ENCODE peak calls at places on chromosomes 7 and 10, in five cellular contexts. H is CD4-positive, CD25-positive, alpha-beta regulatory T cell; A is breast epithelium; Q is psoas muscle; Y is colonic mucosa. E is an unnamed sample.

GRCh38 chr7:134320201-134320600 is 3.5 kb upstream of the SLC35B4 start:
- DNase-seq in H (no peak), A (no peak), Y (no peak), Q (no peak), E (no peak)

GRCh38 chr7:79410345-79410744 is 43.1 kb downstream of the MAGI2 start:
- DNase-seq in Y (no peak), H (no peak), A (no peak), Q (no peak), E (no peak)

GRCh38 chr10:19819419-19820033 is 3.3 kb downstream of the PLXDC2 start:
- DNase-seq in H (peak; percentile 14), Y (peak; percentile 71), Q (no peak), A (no peak), E (no peak)

GRCh38 chr10:44975487-44976331 is 2.9 kb downstream of the DEPP1 start:
- DNase-seq in Q (no peak), H (no peak), Y (no peak), A (peak; percentile 76), E (peak; percentile 63)

GRCh38 chr10:75049316-75050285 is 61.9 kb upstream of the SAMD8 start:
- DNase-seq in A (no peak), Y (no peak), Q (no peak), H (no peak), E (no peak)

GRCh38 chr7:134462337-134462925 is 3.5 kb upstream of the AKR1B1 start:
- DNase-seq in A (no peak), Q (no peak), Y (no peak), H (no peak), E (no peak)

GRCh38 chr10:70649526-70649925 is 22.8 kb upstream of the ADAMTS14 start:
- DNase-seq in Y (no peak), H (no peak), Q (no peak), A (no peak), E (no peak)

GRCh38 chr7:98998821-98999725 is 120.7 kb downstream of the TRRAP start:
- DNase-seq in A (peak; percentile 11), H (no peak), Y (no peak), Q (no peak), E (no peak)

GRCh38 chr10:86684305-86684704 is 16.0 kb downstream of the LDB3 start:
- DNase-seq in Y (no peak), Q (peak; percentile 75), H (no peak), A (no peak), E (no peak)

GRCh38 chr7:42221304-42221703 is 15.7 kb downstream of the GLI3 start:
- DNase-seq in Y (no peak), H (no peak), A (no peak), Q (no peak), E (no peak)

GRCh38 chr7:151363182-151363581 is 21.6 kb downstream of the NUB1 start:
- DNase-seq in A (no peak), Y (no peak), Q (no peak), H (no peak), E (no peak)

GRCh38 chr10:24866615-24867583 is 85.5 kb downstream of the PRTFDC1 start:
- DNase-seq in A (peak; percentile 46), Y (peak; percentile 52), Q (peak; percentile 47), H (no peak), E (peak; percentile 32)

GRCh38 chr7:43872401-43873165 is 3.3 kb upstream of the MRPS24 start:
- DNase-seq in Y (peak; percentile 46), A (peak; percentile 26), Q (peak; percentile 57), H (no peak), E (no peak)

GRCh38 chr10:123385508-123385907 is 231.3 kb downstream of the BUB3 start:
- DNase-seq in Y (no peak), H (no peak), A (no peak), Q (no peak), E (no peak)
- H3K9me3 ChIP-seq in Y (no peaks in the 10 kb centered on the region), H (peaks cover 3% of the 10 kb centered on the region), A (peaks cover 17% of the 10 kb centered on the region), Q (no peaks in the 10 kb centered on the region), E (peaks cover 2% of the 10 kb centered on the region)

GRCh38 chr7:28981282-28981555 is 23.1 kb upstream of the TRIL start:
- DNase-seq in Q (no peak), A (no peak), Y (no peak), H (no peak), E (no peak)

GRCh38 chr7:28980504-28981281 is 22.6 kb upstream of the TRIL start:
- DNase-seq in Q (no peak), A (no peak), H (no peak), Y (no peak), E (no peak)

GRCh38 chr7:28975987-28976386 is 17.9 kb upstream of the TRIL start:
- DNase-seq in Y (no peak), A (no peak), H (no peak), Q (no peak), E (no peak)

GRCh38 chr7:28979791-28980190 is 21.7 kb upstream of the TRIL start:
- DNase-seq in H (no peak), Y (no peak), Q (peak; percentile 35), A (no peak), E (no peak)

GRCh38 chr7:28977881-28978280 is 19.8 kb upstream of the TRIL start:
- DNase-seq in A (no peak), Q (no peak), H (no peak), Y (no peak), E (no peak)
- H3K9me3 ChIP-seq in A (no peaks in the 10 kb centered on the region), Q (peaks cover 10% of the 10 kb centered on the region), H (no peaks in the 10 kb centered on the region), Y (no peaks in the 10 kb centered on the region), E (no peaks in the 10 kb centered on the region)

GRCh38 chr7:4174884-4175283 is 507.2 kb upstream of the FOXK1 start:
- DNase-seq in A (no peak), H (no peak), Y (no peak), Q (no peak), E (no peak)
- H3K9me3 ChIP-seq in A (no peaks in the 10 kb centered on the region), H (no peaks in the 10 kb centered on the region), Y (no peaks in the 10 kb centered on the region), Q (no peaks in the 10 kb centered on the region), E (no peaks in the 10 kb centered on the region)

DNA sequence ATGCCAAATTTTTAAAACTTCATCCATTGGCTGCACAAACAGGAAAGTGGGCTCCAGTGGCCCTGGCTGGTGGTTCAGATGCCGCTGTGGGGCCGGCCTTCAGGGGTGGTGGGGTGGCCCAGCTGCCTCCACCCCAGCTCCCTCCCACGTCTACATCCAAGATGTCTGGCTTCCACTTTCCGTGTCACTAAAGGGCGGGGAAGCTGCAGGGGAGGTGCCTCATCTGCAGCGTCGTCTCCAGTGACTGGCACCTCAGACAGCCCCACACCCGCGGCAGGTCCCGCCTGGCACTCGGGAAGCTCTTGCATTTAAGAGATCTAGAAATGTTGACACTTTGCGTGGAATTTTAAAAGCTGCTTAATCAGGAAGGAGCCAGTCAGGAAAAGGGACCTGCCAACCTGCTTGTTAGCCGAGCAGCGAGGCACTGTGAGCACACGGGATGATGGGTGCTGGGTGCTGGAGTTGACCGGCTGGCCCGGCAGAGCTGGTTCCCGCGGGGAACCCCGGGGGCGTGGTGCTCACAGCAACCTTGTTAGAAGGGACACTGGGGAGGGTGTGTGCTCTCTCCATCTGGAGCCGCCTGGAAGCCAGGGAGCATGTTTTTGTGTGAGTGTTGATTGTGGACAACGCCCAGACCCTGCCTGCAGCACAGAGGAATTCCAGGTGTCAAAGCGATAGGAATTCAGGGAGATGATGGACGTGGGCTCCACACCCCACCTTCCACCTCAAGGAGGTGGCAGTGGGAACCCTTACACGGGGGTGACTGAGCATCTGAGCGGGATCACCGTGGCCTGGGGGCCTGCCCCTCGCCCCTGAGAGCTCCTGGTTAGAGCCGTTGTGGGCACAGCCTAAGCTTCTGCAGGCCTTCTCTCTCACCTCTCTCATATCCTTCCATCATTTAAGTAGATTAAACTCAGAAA is 320.5 kb downstream of the PTPRN2 start:
- DNase-seq in Y (peak; percentile 71), A (no peak), H (no peak), Q (no peak), E (no peak)
- H3K9me3 ChIP-seq in Y (no peaks in the 10 kb centered on the region), A (no peaks in the 10 kb centered on the region), H (no peaks in the 10 kb centered on the region), Q (no peaks in the 10 kb centered on the region), E (peaks cover 3% of the 10 kb centered on the region)

GRCh38 chr7:158443014-158443687 is 144.5 kb downstream of the PTPRN2 start:
- DNase-seq in Y (no peak), Q (no peak), A (no peak), H (no peak), E (no peak)

GRCh38 chr7:158444501-158445420 is 142.9 kb downstream of the PTPRN2 start:
- DNase-seq in H (no peak), Y (no peak), A (no peak), Q (no peak), E (no peak)

GRCh38 chr7:158442260-158442659 is 145.4 kb downstream of the PTPRN2 start:
- DNase-seq in H (peak; percentile 1), Q (no peak), Y (no peak), A (no peak), E (no peak)

GRCh38 chr7:158445421-158446175 is 142.0 kb downstream of the PTPRN2 start:
- DNase-seq in Q (no peak), H (no peak), A (no peak), Y (no peak), E (no peak)

GRCh38 chr7:158443688-158444483 is 143.7 kb downstream of the PTPRN2 start:
- DNase-seq in A (no peak), H (no peak), Y (no peak), Q (no peak), E (no peak)
- H3K9me3 ChIP-seq in A (no peaks in the 10 kb centered on the region), H (no peaks in the 10 kb centered on the region), Y (no peaks in the 10 kb centered on the region), Q (no peaks in the 10 kb centered on the region), E (peaks cover 8% of the 10 kb centered on the region)